ENCODE peak calls at places on chromosomes 12 and 14, in four cellular contexts. One of them, this sample, is unnamed. For H3K36me3, the result is how much of the 10 kb centered on the place peaks cover.

GRCh38 chr12:4862809-4863208 is 46.9 kb upstream of the KCNA1 start:
- DNase-seq in gastrocnemius medialis: no peak
- DNase-seq in stomach: no peak
- DNase-seq in suprapubic skin: no peak
- DNase-seq in this sample: no peak

GRCh38 chr14:85595981-85596380 is 66.0 kb downstream of the FLRT2 start:
- DNase-seq in gastrocnemius medialis: no peak
- DNase-seq in stomach: no peak
- DNase-seq in suprapubic skin: no peak
- DNase-seq in this sample: no peak

GRCh38 chr14:70881549-70882174 is 25.6 kb upstream of the PCNX1 start:
- DNase-seq in gastrocnemius medialis: no peak
- DNase-seq in stomach: no peak
- DNase-seq in suprapubic skin: no peak
- DNase-seq in this sample: no peak

GRCh38 chr12:32568241-32568640 is 110.9 kb upstream of the DNM1L start:
- DNase-seq in gastrocnemius medialis: no peak
- DNase-seq in stomach: no peak
- DNase-seq in suprapubic skin: no peak
- DNase-seq in this sample: no peak

GRCh38 chr14:104277416-104278213 is 139.2 kb downstream of the KIF26A start:
- DNase-seq in gastrocnemius medialis: no peak
- DNase-seq in stomach: peak
- DNase-seq in suprapubic skin: peak
- DNase-seq in this sample: peak

GRCh38 chr12:15584366-15585041 is 204.7 kb downstream of the EPS8 start:
- DNase-seq in gastrocnemius medialis: no peak
- DNase-seq in stomach: no peak
- DNase-seq in suprapubic skin: no peak
- DNase-seq in this sample: no peak

GRCh38 chr12:85007836-85008235 is 28.2 kb downstream of the TSPAN19 start:
- DNase-seq in gastrocnemius medialis: no peak
- DNase-seq in stomach: no peak
- DNase-seq in suprapubic skin: no peak
- DNase-seq in this sample: no peak

GRCh38 chr12:70756791-70757190 is 119.6 kb upstream of the PTPRB start:
- DNase-seq in gastrocnemius medialis: no peak
- DNase-seq in stomach: no peak
- DNase-seq in suprapubic skin: no peak
- DNase-seq in this sample: no peak

GRCh38 chr14:100012478-100012925 is 52.7 kb upstream of the EVL start:
- DNase-seq in gastrocnemius medialis: no peak
- DNase-seq in stomach: no peak
- DNase-seq in suprapubic skin: no peak
- DNase-seq in this sample: no peak

GRCh38 chr14:101055776-101056374 is 152.4 kb upstream of the RTL1 start:
- DNase-seq in gastrocnemius medialis: no peak
- DNase-seq in stomach: no peak
- DNase-seq in suprapubic skin: no peak
- DNase-seq in this sample: no peak

GRCh38 chr12:57632369-57632897 is 568 bp downstream of the B4GALNT1 start:
- DNase-seq in gastrocnemius medialis: peak
- DNase-seq in stomach: no peak
- DNase-seq in suprapubic skin: peak
- DNase-seq in this sample: peak

DNA sequence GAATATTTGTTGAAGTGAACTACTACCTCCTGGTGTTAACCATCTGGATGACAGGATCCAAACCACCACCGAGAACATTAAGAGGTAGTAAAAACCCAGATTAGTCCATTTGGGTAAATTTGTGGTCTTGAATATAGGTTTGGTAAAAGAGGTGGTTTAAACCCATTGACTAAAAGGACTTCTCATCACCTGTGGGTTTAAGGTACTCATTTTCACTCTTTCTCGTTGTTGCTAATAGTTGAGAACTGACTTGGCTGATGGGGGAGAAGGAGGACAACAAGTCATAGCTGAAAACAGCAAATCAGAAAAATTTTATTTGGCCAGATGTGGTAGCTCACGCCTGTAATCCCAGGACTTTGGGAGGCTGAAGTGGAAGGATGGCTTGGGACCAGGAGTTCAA is 59.2 kb downstream of the ACADS start:
- DNase-seq in gastrocnemius medialis: no peak
- DNase-seq in stomach: no peak
- DNase-seq in suprapubic skin: no peak
- DNase-seq in this sample: no peak
- H3K36me3 ChIP-seq in gastrocnemius medialis: under half
- H3K36me3 ChIP-seq in stomach: under half
- H3K36me3 ChIP-seq in suprapubic skin: under half
- H3K36me3 ChIP-seq in this sample: under half

DNA sequence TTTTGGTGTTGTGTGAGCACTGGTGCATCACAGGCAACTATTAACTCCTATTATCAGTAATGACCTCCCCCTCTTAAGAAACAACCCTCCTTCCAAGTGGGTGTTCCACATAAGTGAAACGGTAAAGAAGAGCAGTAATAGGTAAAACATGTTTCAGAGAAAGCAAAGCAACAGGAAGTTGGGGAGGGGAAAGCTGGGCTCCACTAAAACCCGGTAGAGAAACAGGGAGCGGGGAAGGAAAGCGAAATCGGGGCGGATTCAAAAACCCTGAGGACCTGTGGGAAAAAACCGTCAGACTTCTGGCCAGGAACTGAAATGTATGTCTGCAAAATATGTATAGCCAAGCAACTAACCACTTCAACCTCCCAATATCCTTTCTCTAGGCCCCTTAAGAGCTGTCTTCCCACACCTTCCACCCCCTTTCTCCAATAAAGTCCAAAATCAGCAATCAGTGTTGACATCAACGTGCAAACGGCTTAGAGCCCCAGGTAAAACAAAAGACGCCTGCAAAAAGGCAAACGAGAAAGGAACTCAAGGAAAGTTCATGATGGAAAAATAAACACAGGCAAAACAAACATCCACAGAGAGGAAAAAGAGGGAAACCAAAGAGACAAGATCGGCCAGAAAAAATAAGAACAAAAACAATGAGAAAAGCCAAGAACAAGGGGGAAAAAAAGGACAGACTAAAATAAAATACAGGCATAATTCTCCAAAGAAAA is 32.8 kb downstream of the SIX1 start:
- DNase-seq in gastrocnemius medialis: no peak
- DNase-seq in stomach: no peak
- DNase-seq in suprapubic skin: no peak
- DNase-seq in this sample: peak
- H3K4me3 ChIP-seq in gastrocnemius medialis: no peak
- H3K4me3 ChIP-seq in stomach: no peak
- H3K4me3 ChIP-seq in suprapubic skin: no peak
- H3K4me3 ChIP-seq in this sample: no peak

DNA sequence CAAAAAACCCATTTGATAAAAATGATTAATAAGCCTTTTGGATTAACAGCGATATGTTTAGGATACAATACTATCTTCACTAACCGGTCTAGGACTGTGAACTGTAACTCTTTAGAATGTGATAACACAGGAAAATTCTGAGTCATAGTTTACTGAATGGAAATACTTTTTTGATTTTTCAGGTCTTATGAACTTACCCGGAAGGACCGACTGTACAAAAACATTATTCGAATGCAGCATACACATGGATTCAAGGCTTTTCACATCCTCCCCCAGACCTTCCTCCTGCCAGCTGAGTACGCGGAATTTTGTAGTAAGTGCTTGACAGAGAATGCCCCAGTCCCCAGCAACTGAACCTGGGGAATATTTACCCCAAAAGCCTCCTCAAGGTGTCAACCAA is 29.0 kb downstream of the TTLL5 start:
- DNase-seq in gastrocnemius medialis: no peak
- DNase-seq in stomach: no peak
- DNase-seq in suprapubic skin: no peak
- DNase-seq in this sample: no peak
- H3K36me3 ChIP-seq in gastrocnemius medialis: under half
- H3K36me3 ChIP-seq in stomach: under half
- H3K36me3 ChIP-seq in suprapubic skin: under half
- H3K36me3 ChIP-seq in this sample: under half

GRCh38 chr12:2793561-2793960 is 1.2 kb upstream of the FKBP4 start:
- DNase-seq in gastrocnemius medialis: no peak
- DNase-seq in stomach: no peak
- DNase-seq in suprapubic skin: peak
- DNase-seq in this sample: no peak
- H3K4me3 ChIP-seq in gastrocnemius medialis: no peak
- H3K4me3 ChIP-seq in stomach: no peak
- H3K4me3 ChIP-seq in suprapubic skin: no peak
- H3K4me3 ChIP-seq in this sample: no peak

GRCh38 chr12:132019891-132020290 is 70.1 kb downstream of the EP400 start:
- DNase-seq in gastrocnemius medialis: no peak
- DNase-seq in stomach: no peak
- DNase-seq in suprapubic skin: no peak
- DNase-seq in this sample: no peak

GRCh38 chr12:132021031-132021871 is 71.5 kb downstream of the EP400 start:
- DNase-seq in gastrocnemius medialis: no peak
- DNase-seq in stomach: no peak
- DNase-seq in suprapubic skin: no peak
- DNase-seq in this sample: peak

GRCh38 chr12:132015686-132016430 is 66.1 kb downstream of the EP400 start:
- DNase-seq in gastrocnemius medialis: no peak
- DNase-seq in stomach: no peak
- DNase-seq in suprapubic skin: no peak
- DNase-seq in this sample: no peak

GRCh38 chr12:132020292-132020691 is 70.5 kb downstream of the EP400 start:
- DNase-seq in gastrocnemius medialis: no peak
- DNase-seq in stomach: no peak
- DNase-seq in suprapubic skin: no peak
- DNase-seq in this sample: no peak

GRCh38 chr12:132018193-132018916 is 68.6 kb downstream of the EP400 start:
- DNase-seq in gastrocnemius medialis: no peak
- DNase-seq in stomach: no peak
- DNase-seq in suprapubic skin: no peak
- DNase-seq in this sample: no peak
- H3K36me3 ChIP-seq in gastrocnemius medialis: under half
- H3K36me3 ChIP-seq in stomach: half or more
- H3K36me3 ChIP-seq in suprapubic skin: half or more
- H3K36me3 ChIP-seq in this sample: under half

GRCh38 chr12:117080707-117081141 is 18.5 kb downstream of the TESC start:
- DNase-seq in gastrocnemius medialis: no peak
- DNase-seq in stomach: no peak
- DNase-seq in suprapubic skin: no peak
- DNase-seq in this sample: peak
- H3K4me3 ChIP-seq in gastrocnemius medialis: no peak
- H3K4me3 ChIP-seq in stomach: no peak
- H3K4me3 ChIP-seq in suprapubic skin: no peak
- H3K4me3 ChIP-seq in this sample: no peak

DNA sequence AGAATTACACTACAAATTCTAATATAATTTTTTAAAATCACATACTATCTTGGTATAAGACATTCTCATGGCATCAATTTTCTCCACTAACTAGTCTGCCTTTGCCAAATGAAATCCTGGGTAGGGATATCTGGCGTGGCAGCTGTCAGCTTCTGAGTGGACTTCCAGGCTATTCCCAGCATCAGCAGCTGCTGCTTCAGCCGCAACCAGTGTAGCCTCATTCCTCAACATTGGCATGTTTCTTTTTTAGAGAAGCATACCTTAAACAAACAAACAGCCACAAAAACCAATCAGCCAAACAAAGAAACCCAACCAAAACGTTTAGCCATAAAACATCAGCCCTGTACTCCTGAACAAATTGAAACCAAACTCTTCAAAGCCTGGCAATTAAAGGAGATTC is 235.8 kb downstream of the SSPN start:
- DNase-seq in gastrocnemius medialis: no peak
- DNase-seq in stomach: no peak
- DNase-seq in suprapubic skin: no peak
- DNase-seq in this sample: no peak
- H3K36me3 ChIP-seq in gastrocnemius medialis: under half
- H3K36me3 ChIP-seq in stomach: under half
- H3K36me3 ChIP-seq in suprapubic skin: under half
- H3K36me3 ChIP-seq in this sample: under half

GRCh38 chr12:18454330-18454729 is 193.0 kb downstream of the PIK3C2G start:
- DNase-seq in gastrocnemius medialis: no peak
- DNase-seq in stomach: no peak
- DNase-seq in suprapubic skin: no peak
- DNase-seq in this sample: peak
- H3K4me3 ChIP-seq in gastrocnemius medialis: no peak
- H3K4me3 ChIP-seq in stomach: no peak
- H3K4me3 ChIP-seq in suprapubic skin: no peak
- H3K4me3 ChIP-seq in this sample: no peak

This sample was measured in H7.